ENCODE peak calls at places on chromosome 18, in nine cellular contexts. L is BJ; J is breast epithelium; U is stomach; M is dorsolateral prefrontal cortex; P is CD4-positive, CD25-positive, alpha-beta regulatory T cell; K is epithelial cell of esophagus; Z is brain microvascular endothelial cell; S is GM06990. C is an unnamed sample.
A peak's percentile ranks its signal among the peaks of the same experiment; 100 is the strongest.

GRCh38 chr18:49682301-49683190 is 120.7 kb downstream of the LIPG start:
- DNase-seq in L (no peak), J (no peak), U (no peak), M (no peak), P (no peak), K (peak; percentile 34), Z (no peak), S (no peak), C (no peak)

GRCh38 chr18:26549103-26549485 is 741 bp upstream of the KCTD1 start:
- DNase-seq in L (no peak), J (no peak), U (peak; percentile 30), M (no peak), P (peak; percentile 16), K (peak; percentile 88), Z (no peak), S (peak; percentile 39), C (no peak)

GRCh38 chr18:5461056-5461455 is 82.7 kb downstream of the EPB41L3 start:
- DNase-seq in L (peak; percentile 67), J (no peak), U (no peak), M (no peak), P (no peak), K (no peak), Z (no peak), S (no peak), C (no peak)

GRCh38 chr18:45251236-45251635 is 364.0 kb upstream of the SLC14A2 start:
- DNase-seq in L (no peak), J (no peak), U (no peak), M (no peak), P (no peak), K (no peak), Z (no peak), S (no peak), C (no peak)

GRCh38 chr18:63249781-63250180 is 69.8 kb downstream of the BCL2 start:
- DNase-seq in L (no peak), J (no peak), U (no peak), M (no peak), P (peak; percentile 32), K (no peak), Z (no peak), S (no peak), C (no peak)

GRCh38 chr18:75923169-75923568 is 495.7 kb upstream of the SMIM21 start:
- DNase-seq in L (peak; percentile 31), J (peak; percentile 71), U (no peak), M (peak; percentile 80), P (no peak), K (peak; percentile 5), Z (peak; percentile 1), S (no peak), C (no peak)

GRCh38 chr18:21740474-21740723 is 193 bp upstream of the MIB1 start:
- DNase-seq in L (no peak), J (peak; percentile 98), U (no peak), M (peak; percentile 99), P (peak; percentile 97), K (peak; percentile 96), Z (peak; percentile 96), S (no peak), C (peak; percentile 68)

GRCh38 chr18:64929026-64929425 is 780.1 kb upstream of the LINC00305 start:
- DNase-seq in L (no peak), J (no peak), U (no peak), M (no peak), P (no peak), K (peak; percentile 21), Z (no peak), S (no peak), C (no peak)

GRCh38 chr18:58195278-58195721 is 151.3 kb downstream of the NEDD4L start:
- DNase-seq in L (no peak), J (peak; percentile 69), U (peak; percentile 76), M (peak; percentile 63), P (peak; percentile 32), K (peak; percentile 54), Z (no peak), S (peak; percentile 52), C (no peak)

GRCh38 chr18:59908790-59909189 is 9.0 kb downstream of the PMAIP1 start:
- DNase-seq in L (no peak), J (no peak), U (no peak), M (no peak), P (no peak), K (peak; percentile 70), Z (no peak), S (no peak), C (no peak)

GRCh38 chr18:76363451-76364120 is 131.5 kb downstream of the ZNF516 start:
- DNase-seq in L (peak; percentile 90), J (no peak), U (no peak), M (no peak), P (no peak), K (no peak), Z (peak; percentile 29), S (no peak), C (peak; percentile 33)

GRCh38 chr18:75896865-75897264 is 469.4 kb upstream of the SMIM21 start:
- DNase-seq in L (no peak), J (no peak), U (no peak), M (no peak), P (no peak), K (peak; percentile 1), Z (no peak), S (no peak), C (no peak)

GRCh38 chr18:68033466-68033865 is 516.9 kb upstream of the DSEL start:
- DNase-seq in L (no peak), J (no peak), U (no peak), M (no peak), P (no peak), K (no peak), Z (peak; percentile 20), S (no peak), C (no peak)

GRCh38 chr18:73979742-73980141 is 167.9 kb downstream of the FBXO15 start:
- DNase-seq in L (peak; percentile 25), J (no peak), U (no peak), M (no peak), P (no peak), K (peak; percentile 75), Z (no peak), S (no peak), C (peak; percentile 34)

GRCh38 chr18:65287642-65288041 is 463.2 kb upstream of the CDH7 start:
- DNase-seq in L (no peak), J (no peak), U (no peak), M (no peak), P (no peak), K (no peak), Z (no peak), S (no peak), C (no peak)

GRCh38 chr18:41466436-41467160 is 488.4 kb upstream of the PIK3C3 start:
- DNase-seq in L (peak; percentile 16), J (no peak), U (no peak), M (no peak), P (no peak), K (peak; percentile 7), Z (no peak), S (no peak), C (no peak)

GRCh38 chr18:58541137-58541788 is 87.6 kb downstream of the ALPK2 start:
- DNase-seq in L (no peak), J (no peak), U (no peak), M (no peak), P (peak; percentile 62), K (peak; percentile 61), Z (peak; percentile 34), S (no peak), C (no peak)

GRCh38 chr18:41989508-41989907 is 34.5 kb downstream of the PIK3C3 start:
- DNase-seq in L (no peak), J (no peak), U (no peak), M (no peak), P (no peak), K (no peak), Z (no peak), S (no peak), C (no peak)

GRCh38 chr18:58088723-58089074 is 44.7 kb downstream of the NEDD4L start:
- DNase-seq in L (no peak), J (no peak), U (peak; percentile 58), M (no peak), P (no peak), K (no peak), Z (no peak), S (no peak), C (no peak)

GRCh38 chr18:433297-433696 is 67.2 kb downstream of the COLEC12 start:
- DNase-seq in L (no peak), J (no peak), U (no peak), M (no peak), P (no peak), K (no peak), Z (no peak), S (no peak), C (no peak)

DNA sequence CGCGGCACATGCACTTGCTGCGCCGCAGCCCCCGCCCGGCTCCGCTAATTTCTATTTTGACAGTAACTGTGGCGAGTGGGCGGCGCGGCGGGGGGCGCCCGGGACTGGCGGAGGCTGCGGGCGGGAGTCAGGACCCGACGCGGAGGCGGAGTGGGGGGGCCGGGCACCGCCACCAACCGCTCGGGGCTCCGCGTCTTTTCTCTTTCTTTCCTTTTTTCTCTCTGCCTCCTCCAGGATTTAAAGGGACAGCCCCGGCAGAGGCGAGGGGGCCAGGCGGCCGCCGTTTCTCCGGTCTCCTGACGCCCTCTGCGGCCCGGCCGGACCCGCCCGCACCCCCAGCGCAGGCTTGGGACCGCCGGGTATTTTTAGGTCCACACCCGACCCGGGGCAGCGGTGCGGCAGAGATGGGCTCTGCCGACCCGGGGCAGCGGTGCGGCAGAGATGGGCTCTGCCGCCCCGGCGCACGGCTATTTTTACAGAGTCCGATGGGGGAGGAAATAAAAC is 460 bp upstream of the ZBTB7C start:
- DNase-seq in L (no peak), J (no peak), U (no peak), M (peak; percentile 60), P (no peak), K (no peak), Z (no peak), S (peak; percentile 15), C (no peak)
- H3K4me3 ChIP-seq in L (peak overlapping the region; percentile 53), J (peak overlapping the region; percentile 80), U (peak overlapping the region; percentile 84), M (peak overlapping the region; percentile 75), P (no peak overlapping the region), K (peak overlapping the region; percentile 62), Z (peak overlapping the region; percentile 70), S (peak overlapping the region; percentile 72), C (peak overlapping the region; percentile 66)

GRCh38 chr18:35582899-35583558 is 1.5 kb downstream of the GALNT1 start:
- DNase-seq in L (no peak), J (no peak), U (no peak), M (no peak), P (peak; percentile 8), K (peak; percentile 28), Z (peak; percentile 59), S (no peak), C (no peak)
- H3K4me3 ChIP-seq in L (no peak overlapping the region), J (peak overlapping the region; percentile 75), U (peak overlapping the region; percentile 67), M (peak overlapping the region; percentile 71), P (peak overlapping the region; percentile 81), K (peak overlapping the region; percentile 71), Z (peak overlapping the region; percentile 78), S (peak overlapping the region; percentile 69), C (peak overlapping the region; percentile 72)

DNA sequence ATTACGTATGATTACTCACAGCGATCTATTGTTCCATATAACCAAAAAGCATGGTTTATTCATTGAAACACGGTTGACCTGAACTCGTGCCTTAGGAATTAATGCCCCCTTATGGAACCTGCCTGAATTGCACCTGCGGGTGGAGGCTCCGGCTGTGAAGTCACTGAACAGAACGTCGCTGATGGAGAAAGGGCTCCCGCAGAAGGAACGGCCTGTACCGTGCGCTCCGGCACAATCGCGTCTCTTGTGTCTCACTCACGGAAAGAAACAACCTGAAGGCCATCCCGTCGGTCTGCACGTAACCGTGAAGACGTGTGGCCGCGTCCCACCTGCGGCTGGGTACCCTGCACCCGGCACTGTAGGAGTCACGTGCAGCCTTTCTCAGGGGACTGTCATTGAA is 133.1 kb downstream of the NFATC1 start:
- DNase-seq in L (peak; percentile 5), J (no peak), U (peak; percentile 69), M (peak; percentile 51), P (peak; percentile 70), K (peak; percentile 18), Z (peak; percentile 71), S (peak; percentile 34), C (no peak)
- H3K4me3 ChIP-seq in L (no peak overlapping the region), J (no peak overlapping the region), U (no peak overlapping the region), M (no peak overlapping the region), P (no peak overlapping the region), K (no peak overlapping the region), Z (no peak overlapping the region), S (no peak overlapping the region), C (no peak overlapping the region)

GRCh38 chr18:3219621-3220335 is at the start of gene MYOM1:
- DNase-seq in L (no peak), J (no peak), U (no peak), M (no peak), P (no peak), K (no peak), Z (no peak), S (no peak), C (no peak)
- H3K4me3 ChIP-seq in L (no peak within 1 kb of the TSS), J (no peak within 1 kb of the TSS), U (no peak within 1 kb of the TSS), M (no peak within 1 kb of the TSS), P (no peak within 1 kb of the TSS), K (no peak within 1 kb of the TSS), Z (no peak within 1 kb of the TSS), S (no peak within 1 kb of the TSS), C (no peak within 1 kb of the TSS)

C was measured in AG04449.